ENCODE peak calls at places on chromosomes 13 and 19, in five cellular contexts. One of them, this sample, is unnamed.

GRCh38 chr19:53308339-53308811 is 25.2 kb upstream of the ZNF845 start:
- DNase-seq in tibial nerve: no peak
- DNase-seq in hepatocyte: peak; percentile 55
- DNase-seq in SK-N-MC: no peak
- DNase-seq in ascending aorta: no peak
- DNase-seq in this sample: no peak

GRCh38 chr13:114118763-114119123 is 13.7 kb downstream of the RASA3 start:
- DNase-seq in tibial nerve: no peak
- DNase-seq in hepatocyte: peak; percentile 70
- DNase-seq in ascending aorta: no peak
- DNase-seq in SK-N-MC: no peak
- DNase-seq in this sample: peak; percentile 17

GRCh38 chr13:98309569-98310335 is 132.7 kb upstream of the RNF113B start:
- DNase-seq in hepatocyte: no peak
- DNase-seq in SK-N-MC: no peak
- DNase-seq in ascending aorta: no peak
- DNase-seq in tibial nerve: no peak
- DNase-seq in this sample: no peak

GRCh38 chr19:1213391-1214286 is 8.1 kb downstream of the STK11 start:
- DNase-seq in tibial nerve: peak; percentile 37
- DNase-seq in hepatocyte: peak; percentile 77
- DNase-seq in SK-N-MC: no peak
- DNase-seq in ascending aorta: peak; percentile 65
- DNase-seq in this sample: peak; percentile 80

GRCh38 chr19:47176071-47176626 is 45.5 kb downstream of the SAE1 start:
- DNase-seq in tibial nerve: no peak
- DNase-seq in SK-N-MC: no peak
- DNase-seq in hepatocyte: no peak
- DNase-seq in ascending aorta: no peak
- DNase-seq in this sample: no peak

GRCh38 chr19:47417746-47418594 is 1.4 kb downstream of the MEIS3 start:
- DNase-seq in tibial nerve: no peak
- DNase-seq in SK-N-MC: no peak
- DNase-seq in ascending aorta: no peak
- DNase-seq in hepatocyte: no peak
- DNase-seq in this sample: no peak

GRCh38 chr13:92826197-92826596 is 400.4 kb upstream of the GPC6 start:
- DNase-seq in SK-N-MC: no peak
- DNase-seq in hepatocyte: no peak
- DNase-seq in tibial nerve: no peak
- DNase-seq in ascending aorta: no peak
- DNase-seq in this sample: no peak

GRCh38 chr13:95494082-95494681 is 58.3 kb upstream of the CLDN10 start:
- DNase-seq in SK-N-MC: peak; percentile 37
- DNase-seq in ascending aorta: no peak
- DNase-seq in tibial nerve: peak; percentile 39
- DNase-seq in hepatocyte: peak; percentile 66
- DNase-seq in this sample: no peak

GRCh38 chr13:44129418-44129817 is 244.2 kb upstream of the SERP2 start:
- DNase-seq in ascending aorta: no peak
- DNase-seq in SK-N-MC: no peak
- DNase-seq in hepatocyte: no peak
- DNase-seq in tibial nerve: no peak
- DNase-seq in this sample: no peak

GRCh38 chr19:19224852-19225494 is 13.2 kb downstream of the NCAN start:
- DNase-seq in SK-N-MC: no peak
- DNase-seq in tibial nerve: peak; percentile 10
- DNase-seq in ascending aorta: no peak
- DNase-seq in hepatocyte: peak; percentile 84
- DNase-seq in this sample: peak; percentile 60

GRCh38 chr13:49057176-49057575 is 81.5 kb downstream of the FNDC3A start:
- DNase-seq in tibial nerve: no peak
- DNase-seq in hepatocyte: no peak
- DNase-seq in ascending aorta: no peak
- DNase-seq in SK-N-MC: no peak
- DNase-seq in this sample: no peak

GRCh38 chr19:10334340-10335148 is 1.2 kb upstream of the RAVER1 start:
- DNase-seq in SK-N-MC: no peak
- DNase-seq in ascending aorta: peak; percentile 71
- DNase-seq in tibial nerve: peak; percentile 95
- DNase-seq in hepatocyte: peak; percentile 96
- DNase-seq in this sample: peak; percentile 95

GRCh38 chr13:51726446-51727185 is 77.3 kb downstream of the DHRS12 start:
- DNase-seq in hepatocyte: no peak
- DNase-seq in SK-N-MC: no peak
- DNase-seq in tibial nerve: no peak
- DNase-seq in ascending aorta: no peak
- DNase-seq in this sample: no peak

GRCh38 chr13:70043685-70044084 is 63.9 kb upstream of the ATXN8OS start:
- DNase-seq in ascending aorta: no peak
- DNase-seq in SK-N-MC: no peak
- DNase-seq in tibial nerve: no peak
- DNase-seq in hepatocyte: no peak
- DNase-seq in this sample: no peak

GRCh38 chr19:47253467-47253881 is 2.9 kb upstream of the CCDC9 start:
- DNase-seq in tibial nerve: no peak
- DNase-seq in hepatocyte: peak; percentile 27
- DNase-seq in ascending aorta: no peak
- DNase-seq in SK-N-MC: no peak
- DNase-seq in this sample: no peak

GRCh38 chr19:39506944-39507714 is 7.8 kb upstream of the SELENOV start:
- DNase-seq in tibial nerve: no peak
- DNase-seq in ascending aorta: no peak
- DNase-seq in hepatocyte: peak; percentile 87
- DNase-seq in SK-N-MC: no peak
- DNase-seq in this sample: no peak

GRCh38 chr13:69306766-69307165 is 800.9 kb upstream of the ATXN8OS start:
- DNase-seq in ascending aorta: no peak
- DNase-seq in tibial nerve: no peak
- DNase-seq in hepatocyte: no peak
- DNase-seq in SK-N-MC: no peak
- DNase-seq in this sample: no peak

GRCh38 chr19:39299404-39299803 is 3.2 kb downstream of the IFNL1 start:
- DNase-seq in SK-N-MC: no peak
- DNase-seq in ascending aorta: no peak
- DNase-seq in tibial nerve: no peak
- DNase-seq in hepatocyte: no peak
- DNase-seq in this sample: no peak

GRCh38 chr19:5977785-5978605 is at the start of gene RANBP3:
- DNase-seq in tibial nerve: peak; percentile 91
- DNase-seq in ascending aorta: peak; percentile 95
- DNase-seq in hepatocyte: peak; percentile 100
- DNase-seq in SK-N-MC: peak; percentile 85
- DNase-seq in this sample: peak; percentile 100

GRCh38 chr13:44629465-44630183 is 53.5 kb upstream of the TSC22D1 start:
- DNase-seq in tibial nerve: no peak
- DNase-seq in SK-N-MC: no peak
- DNase-seq in hepatocyte: no peak
- DNase-seq in ascending aorta: no peak
- DNase-seq in this sample: no peak

GRCh38 chr19:6038634-6039405 is 60.9 kb upstream of the RANBP3 start:
- DNase-seq in SK-N-MC: no peak
- DNase-seq in ascending aorta: no peak
- DNase-seq in hepatocyte: no peak
- DNase-seq in tibial nerve: no peak
- DNase-seq in this sample: no peak

GRCh38 chr19:42423462-42424344 is 3.5 kb downstream of the LIPE start:
- DNase-seq in hepatocyte: peak; percentile 90
- DNase-seq in tibial nerve: peak; percentile 78
- DNase-seq in SK-N-MC: no peak
- DNase-seq in ascending aorta: peak; percentile 43
- DNase-seq in this sample: peak; percentile 86

GRCh38 chr13:39688699-39689405 is 33.4 kb downstream of the COG6 start:
- DNase-seq in tibial nerve: no peak
- DNase-seq in hepatocyte: no peak
- DNase-seq in ascending aorta: no peak
- DNase-seq in SK-N-MC: no peak
- DNase-seq in this sample: no peak

GRCh38 chr19:58364127-58364526 is 1.6 kb upstream of the ZNF497 start:
- DNase-seq in SK-N-MC: no peak
- DNase-seq in ascending aorta: no peak
- DNase-seq in hepatocyte: no peak
- DNase-seq in tibial nerve: no peak
- DNase-seq in this sample: peak; percentile 44

GRCh38 chr13:32731576-32731975 is 145.3 kb downstream of the PDS5B start:
- DNase-seq in ascending aorta: no peak
- DNase-seq in SK-N-MC: no peak
- DNase-seq in hepatocyte: peak; percentile 13
- DNase-seq in tibial nerve: no peak
- DNase-seq in this sample: no peak

GRCh38 chr19:13366529-13367143 is 139.6 kb downstream of the CACNA1A start:
- DNase-seq in SK-N-MC: peak; percentile 2
- DNase-seq in ascending aorta: no peak
- DNase-seq in tibial nerve: no peak
- DNase-seq in hepatocyte: no peak
- DNase-seq in this sample: no peak

GRCh38 chr19:10290439-10290875 is 705 bp downstream of the ICAM5 start:
- DNase-seq in hepatocyte: no peak
- DNase-seq in tibial nerve: no peak
- DNase-seq in SK-N-MC: no peak
- DNase-seq in ascending aorta: no peak
- DNase-seq in this sample: no peak

GRCh38 chr19:3360494-3361383 is 5.6 kb upstream of the NFIC start:
- DNase-seq in ascending aorta: no peak
- DNase-seq in hepatocyte: no peak
- DNase-seq in SK-N-MC: no peak
- DNase-seq in tibial nerve: no peak
- DNase-seq in this sample: peak; percentile 72

GRCh38 chr13:25217023-25217909 is 45.2 kb upstream of the AMER2 start:
- DNase-seq in hepatocyte: no peak
- DNase-seq in tibial nerve: no peak
- DNase-seq in ascending aorta: no peak
- DNase-seq in SK-N-MC: no peak
- DNase-seq in this sample: no peak

GRCh38 chr19:49771674-49772139 is 4.9 kb downstream of the AP2A1 start:
- DNase-seq in hepatocyte: no peak
- DNase-seq in tibial nerve: no peak
- DNase-seq in ascending aorta: no peak
- DNase-seq in SK-N-MC: no peak
- DNase-seq in this sample: no peak

GRCh38 chr19:18507727-18508440 is 14.0 kb downstream of the ELL start:
- DNase-seq in tibial nerve: no peak
- DNase-seq in hepatocyte: no peak
- DNase-seq in ascending aorta: no peak
- DNase-seq in SK-N-MC: no peak
- DNase-seq in this sample: no peak

GRCh38 chr13:109510036-109510435 is 276.3 kb downstream of the IRS2 start:
- DNase-seq in hepatocyte: no peak
- DNase-seq in tibial nerve: no peak
- DNase-seq in ascending aorta: no peak
- DNase-seq in SK-N-MC: no peak
- DNase-seq in this sample: no peak

GRCh38 chr19:33486936-33487793 is 34.4 kb downstream of the PEPD start:
- DNase-seq in ascending aorta: no peak
- DNase-seq in SK-N-MC: no peak
- DNase-seq in tibial nerve: no peak
- DNase-seq in hepatocyte: no peak
- DNase-seq in this sample: no peak

GRCh38 chr19:34690372-34690771 is 12.9 kb downstream of the ZNF302 start:
- DNase-seq in ascending aorta: no peak
- DNase-seq in hepatocyte: no peak
- DNase-seq in tibial nerve: no peak
- DNase-seq in SK-N-MC: no peak
- DNase-seq in this sample: no peak

GRCh38 chr19:34688592-34688991 is 11.1 kb downstream of the ZNF302 start:
- DNase-seq in tibial nerve: no peak
- DNase-seq in SK-N-MC: no peak
- DNase-seq in hepatocyte: no peak
- DNase-seq in ascending aorta: no peak
- DNase-seq in this sample: no peak

GRCh38 chr19:34681478-34681877 is 4.0 kb downstream of the ZNF302 start:
- DNase-seq in SK-N-MC: no peak
- DNase-seq in hepatocyte: no peak
- DNase-seq in tibial nerve: no peak
- DNase-seq in ascending aorta: no peak
- DNase-seq in this sample: no peak

GRCh38 chr19:34687348-34687747 is 9.9 kb downstream of the ZNF302 start:
- DNase-seq in ascending aorta: no peak
- DNase-seq in tibial nerve: no peak
- DNase-seq in hepatocyte: no peak
- DNase-seq in SK-N-MC: no peak
- DNase-seq in this sample: no peak

DNA sequence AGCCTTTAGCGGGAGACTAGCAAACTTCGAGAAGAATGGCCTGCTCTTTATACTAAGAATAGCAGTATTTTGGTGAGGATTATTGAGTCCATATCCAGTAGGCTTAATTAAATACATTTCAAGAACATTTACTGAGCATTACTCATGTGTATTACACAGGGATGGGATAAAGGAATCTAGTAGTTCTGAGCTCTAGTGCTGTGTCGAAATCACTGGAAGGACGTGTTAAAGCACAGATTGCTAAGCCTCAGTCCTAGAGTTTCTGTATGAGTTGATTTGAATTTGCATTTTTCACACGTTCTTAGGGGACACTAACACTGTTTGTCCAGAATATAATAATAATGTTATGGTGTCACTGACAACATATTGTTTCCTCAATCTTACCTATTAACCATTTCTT is 9.0 kb downstream of the ZNF302 start:
- DNase-seq in hepatocyte: no peak
- DNase-seq in tibial nerve: no peak
- DNase-seq in ascending aorta: no peak
- DNase-seq in SK-N-MC: no peak
- DNase-seq in this sample: no peak
- H3K9me3 ChIP-seq in hepatocyte: peaks cover 47% of the 10 kb centered on the region
- H3K9me3 ChIP-seq in tibial nerve: peaks cover 5% of the 10 kb centered on the region
- H3K9me3 ChIP-seq in ascending aorta: peaks cover 85% of the 10 kb centered on the region
- H3K9me3 ChIP-seq in SK-N-MC: peaks cover 24% of the 10 kb centered on the region
- H3K9me3 ChIP-seq in this sample: peaks cover 23% of the 10 kb centered on the region

GRCh38 chr19:16032509-16033135 is 43.7 kb upstream of the TPM4 start:
- DNase-seq in tibial nerve: no peak
- DNase-seq in hepatocyte: no peak
- DNase-seq in ascending aorta: no peak
- DNase-seq in SK-N-MC: no peak
- DNase-seq in this sample: no peak
- H3K9me3 ChIP-seq in tibial nerve: no peaks in the 10 kb centered on the region
- H3K9me3 ChIP-seq in hepatocyte: no peaks in the 10 kb centered on the region
- H3K9me3 ChIP-seq in ascending aorta: no peaks in the 10 kb centered on the region
- H3K9me3 ChIP-seq in SK-N-MC: no peaks in the 10 kb centered on the region
- H3K9me3 ChIP-seq in this sample: no peaks in the 10 kb centered on the region

DNA sequence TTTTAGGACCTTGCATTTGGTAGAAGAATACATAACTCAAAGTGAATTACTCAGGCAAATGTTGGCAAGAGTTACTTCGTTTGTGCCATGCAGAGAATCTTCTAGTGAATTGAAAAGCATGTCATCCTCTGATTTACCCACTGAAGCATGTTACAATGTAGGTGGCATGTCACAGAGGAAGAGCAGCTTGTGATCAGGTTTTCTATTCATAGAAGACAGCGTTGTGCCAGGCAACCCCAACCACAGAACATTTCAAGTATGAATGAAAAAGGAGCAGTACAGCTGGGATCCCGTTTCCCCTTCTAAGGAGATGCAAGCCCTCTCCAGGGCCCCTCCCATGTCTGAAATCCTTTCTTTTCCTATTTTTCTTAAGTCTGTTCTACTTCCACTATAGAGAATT is 6.0 kb upstream of the KATNAL1 start:
- DNase-seq in ascending aorta: no peak
- DNase-seq in SK-N-MC: no peak
- DNase-seq in hepatocyte: no peak
- DNase-seq in tibial nerve: no peak
- DNase-seq in this sample: no peak
- H3K9me3 ChIP-seq in ascending aorta: no peaks in the 10 kb centered on the region
- H3K9me3 ChIP-seq in SK-N-MC: no peaks in the 10 kb centered on the region
- H3K9me3 ChIP-seq in hepatocyte: no peaks in the 10 kb centered on the region
- H3K9me3 ChIP-seq in tibial nerve: no peaks in the 10 kb centered on the region
- H3K9me3 ChIP-seq in this sample: no peaks in the 10 kb centered on the region

GRCh38 chr19:21940684-21941083 is 70.1 kb downstream of the ZNF208 start:
- DNase-seq in hepatocyte: no peak
- DNase-seq in tibial nerve: no peak
- DNase-seq in ascending aorta: no peak
- DNase-seq in SK-N-MC: no peak
- DNase-seq in this sample: no peak
- H3K9me3 ChIP-seq in hepatocyte: no peaks in the 10 kb centered on the region
- H3K9me3 ChIP-seq in tibial nerve: no peaks in the 10 kb centered on the region
- H3K9me3 ChIP-seq in ascending aorta: peaks cover 44% of the 10 kb centered on the region
- H3K9me3 ChIP-seq in SK-N-MC: no peaks in the 10 kb centered on the region
- H3K9me3 ChIP-seq in this sample: peaks cover 15% of the 10 kb centered on the region